ENCODE peak calls at places on chromosomes 4 and X, in eight cellular contexts. One of them, this sample, is unnamed.

GRCh38 chr4:149638073-149638472 is 177.6 kb downstream of the IQCM start:
- DNase-seq in stimulated activated naive B cell treated with anti-CD40 and anti-IgM and Interleukin-4, amounts not matched to agents 10 μg/mL and 1 μg/mL and 100 μg/mL, for 72 hours: no peak
- DNase-seq in putamen: no peak
- DNase-seq in AG08396: no peak
- DNase-seq in NCI-H146: no peak
- DNase-seq in GM10248: no peak
- DNase-seq in HCT116: no peak
- DNase-seq in head of caudate nucleus: no peak
- DNase-seq in this sample: no peak

GRCh38 chr4:142402925-142403324 is 443.2 kb downstream of the INPP4B start:
- DNase-seq in stimulated activated naive B cell treated with anti-CD40 and anti-IgM and Interleukin-4, amounts not matched to agents 10 μg/mL and 1 μg/mL and 100 μg/mL, for 72 hours: no peak
- DNase-seq in putamen: no peak
- DNase-seq in AG08396: no peak
- DNase-seq in NCI-H146: no peak
- DNase-seq in GM10248: no peak
- DNase-seq in HCT116: no peak
- DNase-seq in head of caudate nucleus: no peak
- DNase-seq in this sample: no peak

GRCh38 chr4:17619416-17620105 is 5.1 kb downstream of the MED28 start:
- DNase-seq in stimulated activated naive B cell treated with anti-CD40 and anti-IgM and Interleukin-4, amounts not matched to agents 10 μg/mL and 1 μg/mL and 100 μg/mL, for 72 hours: no peak
- DNase-seq in putamen: no peak
- DNase-seq in AG08396: no peak
- DNase-seq in NCI-H146: no peak
- DNase-seq in GM10248: no peak
- DNase-seq in HCT116: no peak
- DNase-seq in head of caudate nucleus: no peak
- DNase-seq in this sample: no peak

GRCh38 chrX:33434256-33435092 is 223.1 kb upstream of the DMD start:
- DNase-seq in stimulated activated naive B cell treated with anti-CD40 and anti-IgM and Interleukin-4, amounts not matched to agents 10 μg/mL and 1 μg/mL and 100 μg/mL, for 72 hours: peak; percentile 16
- DNase-seq in putamen: peak; percentile 22
- DNase-seq in AG08396: peak; percentile 24
- DNase-seq in NCI-H146: peak; percentile 8
- DNase-seq in GM10248: peak; percentile 8
- DNase-seq in HCT116: no peak
- DNase-seq in head of caudate nucleus: peak; percentile 46
- DNase-seq in this sample: peak; percentile 34

GRCh38 chr4:152422817-152423320 is 113.0 kb downstream of the FBXW7 start:
- DNase-seq in stimulated activated naive B cell treated with anti-CD40 and anti-IgM and Interleukin-4, amounts not matched to agents 10 μg/mL and 1 μg/mL and 100 μg/mL, for 72 hours: no peak
- DNase-seq in putamen: no peak
- DNase-seq in AG08396: no peak
- DNase-seq in NCI-H146: no peak
- DNase-seq in GM10248: no peak
- DNase-seq in HCT116: no peak
- DNase-seq in head of caudate nucleus: no peak
- DNase-seq in this sample: no peak

GRCh38 chrX:30795981-30796958 is 92.8 kb downstream of the TAB3 start:
- DNase-seq in stimulated activated naive B cell treated with anti-CD40 and anti-IgM and Interleukin-4, amounts not matched to agents 10 μg/mL and 1 μg/mL and 100 μg/mL, for 72 hours: no peak
- DNase-seq in putamen: no peak
- DNase-seq in AG08396: no peak
- DNase-seq in NCI-H146: no peak
- DNase-seq in GM10248: no peak
- DNase-seq in HCT116: no peak
- DNase-seq in head of caudate nucleus: no peak
- DNase-seq in this sample: no peak

GRCh38 chrX:118066867-118067515 is 49.6 kb downstream of the KLHL13 start:
- DNase-seq in stimulated activated naive B cell treated with anti-CD40 and anti-IgM and Interleukin-4, amounts not matched to agents 10 μg/mL and 1 μg/mL and 100 μg/mL, for 72 hours: no peak
- DNase-seq in putamen: no peak
- DNase-seq in AG08396: no peak
- DNase-seq in NCI-H146: peak; percentile 69
- DNase-seq in GM10248: no peak
- DNase-seq in HCT116: no peak
- DNase-seq in head of caudate nucleus: no peak
- DNase-seq in this sample: no peak

GRCh38 chrX:445727-446126 is 59.0 kb upstream of the PPP2R3B start:
- DNase-seq in stimulated activated naive B cell treated with anti-CD40 and anti-IgM and Interleukin-4, amounts not matched to agents 10 μg/mL and 1 μg/mL and 100 μg/mL, for 72 hours: no peak
- DNase-seq in putamen: no peak
- DNase-seq in AG08396: no peak
- DNase-seq in NCI-H146: no peak
- DNase-seq in GM10248: no peak
- DNase-seq in HCT116: no peak
- DNase-seq in head of caudate nucleus: no peak
- DNase-seq in this sample: no peak

GRCh38 chrX:11953615-11954014 is 184.7 kb upstream of the FRMPD4 start:
- DNase-seq in stimulated activated naive B cell treated with anti-CD40 and anti-IgM and Interleukin-4, amounts not matched to agents 10 μg/mL and 1 μg/mL and 100 μg/mL, for 72 hours: no peak
- DNase-seq in putamen: no peak
- DNase-seq in AG08396: peak; percentile 36
- DNase-seq in NCI-H146: no peak
- DNase-seq in GM10248: no peak
- DNase-seq in HCT116: no peak
- DNase-seq in head of caudate nucleus: no peak
- DNase-seq in this sample: no peak

GRCh38 chr4:120466429-120466828 is 399.8 kb upstream of the MAD2L1 start:
- DNase-seq in stimulated activated naive B cell treated with anti-CD40 and anti-IgM and Interleukin-4, amounts not matched to agents 10 μg/mL and 1 μg/mL and 100 μg/mL, for 72 hours: no peak
- DNase-seq in putamen: no peak
- DNase-seq in AG08396: no peak
- DNase-seq in NCI-H146: no peak
- DNase-seq in GM10248: no peak
- DNase-seq in HCT116: no peak
- DNase-seq in head of caudate nucleus: no peak
- DNase-seq in this sample: no peak

GRCh38 chr4:41384992-41385391 is 128.3 kb downstream of the UCHL1 start:
- DNase-seq in stimulated activated naive B cell treated with anti-CD40 and anti-IgM and Interleukin-4, amounts not matched to agents 10 μg/mL and 1 μg/mL and 100 μg/mL, for 72 hours: no peak
- DNase-seq in putamen: no peak
- DNase-seq in AG08396: no peak
- DNase-seq in NCI-H146: no peak
- DNase-seq in GM10248: no peak
- DNase-seq in HCT116: no peak
- DNase-seq in head of caudate nucleus: peak; percentile 46
- DNase-seq in this sample: no peak

GRCh38 chr4:587671-588350 is 11.7 kb upstream of the TMEM271 start:
- DNase-seq in stimulated activated naive B cell treated with anti-CD40 and anti-IgM and Interleukin-4, amounts not matched to agents 10 μg/mL and 1 μg/mL and 100 μg/mL, for 72 hours: no peak
- DNase-seq in putamen: no peak
- DNase-seq in AG08396: no peak
- DNase-seq in NCI-H146: no peak
- DNase-seq in GM10248: no peak
- DNase-seq in HCT116: no peak
- DNase-seq in head of caudate nucleus: no peak
- DNase-seq in this sample: no peak

GRCh38 chr4:138659640-138660325 is 355.8 kb upstream of the NOCT start:
- DNase-seq in stimulated activated naive B cell treated with anti-CD40 and anti-IgM and Interleukin-4, amounts not matched to agents 10 μg/mL and 1 μg/mL and 100 μg/mL, for 72 hours: no peak
- DNase-seq in putamen: no peak
- DNase-seq in AG08396: no peak
- DNase-seq in NCI-H146: peak; percentile 54
- DNase-seq in GM10248: no peak
- DNase-seq in HCT116: no peak
- DNase-seq in head of caudate nucleus: no peak
- DNase-seq in this sample: no peak

GRCh38 chrX:108264376-108264775 is 172.8 kb downstream of the ATG4A start:
- DNase-seq in stimulated activated naive B cell treated with anti-CD40 and anti-IgM and Interleukin-4, amounts not matched to agents 10 μg/mL and 1 μg/mL and 100 μg/mL, for 72 hours: no peak
- DNase-seq in putamen: no peak
- DNase-seq in AG08396: no peak
- DNase-seq in NCI-H146: no peak
- DNase-seq in GM10248: no peak
- DNase-seq in HCT116: no peak
- DNase-seq in head of caudate nucleus: no peak
- DNase-seq in this sample: no peak

GRCh38 chr4:159401791-159402380 is 299.0 kb downstream of the RAPGEF2 start:
- DNase-seq in stimulated activated naive B cell treated with anti-CD40 and anti-IgM and Interleukin-4, amounts not matched to agents 10 μg/mL and 1 μg/mL and 100 μg/mL, for 72 hours: no peak
- DNase-seq in putamen: no peak
- DNase-seq in AG08396: peak; percentile 58
- DNase-seq in NCI-H146: no peak
- DNase-seq in GM10248: no peak
- DNase-seq in HCT116: no peak
- DNase-seq in head of caudate nucleus: no peak
- DNase-seq in this sample: no peak

GRCh38 chr4:76806757-76807156 is 91.2 kb downstream of the SOWAHB start:
- DNase-seq in stimulated activated naive B cell treated with anti-CD40 and anti-IgM and Interleukin-4, amounts not matched to agents 10 μg/mL and 1 μg/mL and 100 μg/mL, for 72 hours: no peak
- DNase-seq in putamen: no peak
- DNase-seq in AG08396: no peak
- DNase-seq in NCI-H146: no peak
- DNase-seq in GM10248: no peak
- DNase-seq in HCT116: no peak
- DNase-seq in head of caudate nucleus: no peak
- DNase-seq in this sample: no peak

GRCh38 chrX:18098704-18099103 is 122.0 kb downstream of the BEND2 start:
- DNase-seq in stimulated activated naive B cell treated with anti-CD40 and anti-IgM and Interleukin-4, amounts not matched to agents 10 μg/mL and 1 μg/mL and 100 μg/mL, for 72 hours: no peak
- DNase-seq in putamen: peak; percentile 0
- DNase-seq in AG08396: no peak
- DNase-seq in NCI-H146: no peak
- DNase-seq in GM10248: no peak
- DNase-seq in HCT116: no peak
- DNase-seq in head of caudate nucleus: peak; percentile 42
- DNase-seq in this sample: no peak

GRCh38 chrX:357693-358471 is 28.8 kb downstream of the PPP2R3B start:
- DNase-seq in stimulated activated naive B cell treated with anti-CD40 and anti-IgM and Interleukin-4, amounts not matched to agents 10 μg/mL and 1 μg/mL and 100 μg/mL, for 72 hours: no peak
- DNase-seq in putamen: no peak
- DNase-seq in AG08396: peak; percentile 63
- DNase-seq in NCI-H146: peak; percentile 70
- DNase-seq in GM10248: no peak
- DNase-seq in HCT116: no peak
- DNase-seq in head of caudate nucleus: no peak
- DNase-seq in this sample: no peak

GRCh38 chr4:151014521-151015457 is at the start of gene LRBA:
- DNase-seq in stimulated activated naive B cell treated with anti-CD40 and anti-IgM and Interleukin-4, amounts not matched to agents 10 μg/mL and 1 μg/mL and 100 μg/mL, for 72 hours: peak; percentile 68
- DNase-seq in putamen: peak; percentile 78
- DNase-seq in AG08396: peak; percentile 58
- DNase-seq in NCI-H146: peak; percentile 95
- DNase-seq in GM10248: peak; percentile 82
- DNase-seq in HCT116: peak; percentile 81
- DNase-seq in head of caudate nucleus: peak; percentile 76
- DNase-seq in this sample: peak; percentile 77

GRCh38 chrX:10828640-10829039 is 208.3 kb upstream of the MID1 start:
- DNase-seq in stimulated activated naive B cell treated with anti-CD40 and anti-IgM and Interleukin-4, amounts not matched to agents 10 μg/mL and 1 μg/mL and 100 μg/mL, for 72 hours: no peak
- DNase-seq in putamen: no peak
- DNase-seq in AG08396: no peak
- DNase-seq in NCI-H146: peak; percentile 10
- DNase-seq in GM10248: no peak
- DNase-seq in HCT116: no peak
- DNase-seq in head of caudate nucleus: no peak
- DNase-seq in this sample: no peak

GRCh38 chrX:13053171-13053570 is 8.8 kb upstream of the FAM9C start:
- DNase-seq in stimulated activated naive B cell treated with anti-CD40 and anti-IgM and Interleukin-4, amounts not matched to agents 10 μg/mL and 1 μg/mL and 100 μg/mL, for 72 hours: no peak
- DNase-seq in putamen: no peak
- DNase-seq in AG08396: no peak
- DNase-seq in NCI-H146: no peak
- DNase-seq in GM10248: no peak
- DNase-seq in HCT116: no peak
- DNase-seq in head of caudate nucleus: no peak
- DNase-seq in this sample: no peak

GRCh38 chr4:164931551-164932324 is 45.7 kb downstream of the TRIM61 start:
- DNase-seq in stimulated activated naive B cell treated with anti-CD40 and anti-IgM and Interleukin-4, amounts not matched to agents 10 μg/mL and 1 μg/mL and 100 μg/mL, for 72 hours: no peak
- DNase-seq in putamen: no peak
- DNase-seq in AG08396: peak; percentile 12
- DNase-seq in NCI-H146: no peak
- DNase-seq in GM10248: no peak
- DNase-seq in HCT116: no peak
- DNase-seq in head of caudate nucleus: no peak
- DNase-seq in this sample: no peak

GRCh38 chr4:165016971-165017370 is 14.8 kb upstream of the TRIM60 start:
- DNase-seq in stimulated activated naive B cell treated with anti-CD40 and anti-IgM and Interleukin-4, amounts not matched to agents 10 μg/mL and 1 μg/mL and 100 μg/mL, for 72 hours: no peak
- DNase-seq in putamen: no peak
- DNase-seq in AG08396: no peak
- DNase-seq in NCI-H146: no peak
- DNase-seq in GM10248: no peak
- DNase-seq in HCT116: peak; percentile 32
- DNase-seq in head of caudate nucleus: no peak
- DNase-seq in this sample: no peak

GRCh38 chrX:101550825-101551767 is 749 bp downstream of the ARMCX1 start:
- DNase-seq in stimulated activated naive B cell treated with anti-CD40 and anti-IgM and Interleukin-4, amounts not matched to agents 10 μg/mL and 1 μg/mL and 100 μg/mL, for 72 hours: no peak
- DNase-seq in putamen: peak; percentile 39
- DNase-seq in AG08396: peak; percentile 67
- DNase-seq in NCI-H146: peak; percentile 57
- DNase-seq in GM10248: no peak
- DNase-seq in HCT116: no peak
- DNase-seq in head of caudate nucleus: peak; percentile 69
- DNase-seq in this sample: no peak

GRCh38 chrX:154440623-154441357 is 3.2 kb upstream of the FAM50A start:
- DNase-seq in stimulated activated naive B cell treated with anti-CD40 and anti-IgM and Interleukin-4, amounts not matched to agents 10 μg/mL and 1 μg/mL and 100 μg/mL, for 72 hours: no peak
- DNase-seq in putamen: no peak
- DNase-seq in AG08396: no peak
- DNase-seq in NCI-H146: no peak
- DNase-seq in GM10248: no peak
- DNase-seq in HCT116: no peak
- DNase-seq in head of caudate nucleus: no peak
- DNase-seq in this sample: no peak

GRCh38 chrX:135421932-135422809 is at the start of gene SMIM10L2A:
- DNase-seq in stimulated activated naive B cell treated with anti-CD40 and anti-IgM and Interleukin-4, amounts not matched to agents 10 μg/mL and 1 μg/mL and 100 μg/mL, for 72 hours: no peak
- DNase-seq in putamen: no peak
- DNase-seq in AG08396: no peak
- DNase-seq in NCI-H146: no peak
- DNase-seq in GM10248: no peak
- DNase-seq in HCT116: no peak
- DNase-seq in head of caudate nucleus: no peak
- DNase-seq in this sample: no peak

GRCh38 chr4:153781717-153782416 is 7.0 kb downstream of the SFRP2 start:
- DNase-seq in stimulated activated naive B cell treated with anti-CD40 and anti-IgM and Interleukin-4, amounts not matched to agents 10 μg/mL and 1 μg/mL and 100 μg/mL, for 72 hours: no peak
- DNase-seq in putamen: no peak
- DNase-seq in AG08396: no peak
- DNase-seq in NCI-H146: no peak
- DNase-seq in GM10248: no peak
- DNase-seq in HCT116: no peak
- DNase-seq in head of caudate nucleus: no peak
- DNase-seq in this sample: no peak

GRCh38 chrX:74232859-74233258 is 71.1 kb upstream of the ZCCHC13 start:
- DNase-seq in stimulated activated naive B cell treated with anti-CD40 and anti-IgM and Interleukin-4, amounts not matched to agents 10 μg/mL and 1 μg/mL and 100 μg/mL, for 72 hours: no peak
- DNase-seq in putamen: no peak
- DNase-seq in AG08396: no peak
- DNase-seq in NCI-H146: no peak
- DNase-seq in GM10248: no peak
- DNase-seq in HCT116: no peak
- DNase-seq in head of caudate nucleus: no peak
- DNase-seq in this sample: no peak

GRCh38 chr4:101527186-101527585 is 179.9 kb upstream of the PPP3CA start:
- DNase-seq in stimulated activated naive B cell treated with anti-CD40 and anti-IgM and Interleukin-4, amounts not matched to agents 10 μg/mL and 1 μg/mL and 100 μg/mL, for 72 hours: peak; percentile 57
- DNase-seq in putamen: no peak
- DNase-seq in AG08396: no peak
- DNase-seq in NCI-H146: no peak
- DNase-seq in GM10248: peak; percentile 42
- DNase-seq in HCT116: no peak
- DNase-seq in head of caudate nucleus: no peak
- DNase-seq in this sample: peak; percentile 26

GRCh38 chr4:122759639-122760310 is 27.3 kb downstream of the BBS12 start:
- DNase-seq in stimulated activated naive B cell treated with anti-CD40 and anti-IgM and Interleukin-4, amounts not matched to agents 10 μg/mL and 1 μg/mL and 100 μg/mL, for 72 hours: no peak
- DNase-seq in putamen: no peak
- DNase-seq in AG08396: no peak
- DNase-seq in NCI-H146: no peak
- DNase-seq in GM10248: no peak
- DNase-seq in HCT116: no peak
- DNase-seq in head of caudate nucleus: no peak
- DNase-seq in this sample: no peak

GRCh38 chr4:176775326-176775725 is 17.4 kb downstream of the VEGFC start:
- DNase-seq in stimulated activated naive B cell treated with anti-CD40 and anti-IgM and Interleukin-4, amounts not matched to agents 10 μg/mL and 1 μg/mL and 100 μg/mL, for 72 hours: no peak
- DNase-seq in putamen: no peak
- DNase-seq in AG08396: no peak
- DNase-seq in NCI-H146: no peak
- DNase-seq in GM10248: no peak
- DNase-seq in HCT116: no peak
- DNase-seq in head of caudate nucleus: no peak
- DNase-seq in this sample: no peak

GRCh38 chr4:8310306-8310705 is 40.8 kb downstream of the HTRA3 start:
- DNase-seq in stimulated activated naive B cell treated with anti-CD40 and anti-IgM and Interleukin-4, amounts not matched to agents 10 μg/mL and 1 μg/mL and 100 μg/mL, for 72 hours: no peak
- DNase-seq in putamen: no peak
- DNase-seq in AG08396: no peak
- DNase-seq in NCI-H146: no peak
- DNase-seq in GM10248: no peak
- DNase-seq in HCT116: no peak
- DNase-seq in head of caudate nucleus: no peak
- DNase-seq in this sample: no peak

GRCh38 chrX:138885886-138886285 is 174.4 kb upstream of the FGF13 start:
- DNase-seq in stimulated activated naive B cell treated with anti-CD40 and anti-IgM and Interleukin-4, amounts not matched to agents 10 μg/mL and 1 μg/mL and 100 μg/mL, for 72 hours: no peak
- DNase-seq in putamen: no peak
- DNase-seq in AG08396: no peak
- DNase-seq in NCI-H146: no peak
- DNase-seq in GM10248: no peak
- DNase-seq in HCT116: no peak
- DNase-seq in head of caudate nucleus: no peak
- DNase-seq in this sample: no peak

GRCh38 chr4:78722880-78723279 is 53.3 kb upstream of the BMP2K start:
- DNase-seq in stimulated activated naive B cell treated with anti-CD40 and anti-IgM and Interleukin-4, amounts not matched to agents 10 μg/mL and 1 μg/mL and 100 μg/mL, for 72 hours: no peak
- DNase-seq in putamen: no peak
- DNase-seq in AG08396: no peak
- DNase-seq in NCI-H146: no peak
- DNase-seq in GM10248: no peak
- DNase-seq in HCT116: no peak
- DNase-seq in head of caudate nucleus: no peak
- DNase-seq in this sample: no peak

This sample was measured in T-helper 9 cell.